ENCODE peak calls at places on chromosomes 3 and 15, in four cellular contexts. One of them, this sample, is unnamed.

GRCh38 chr15:90414408-90415028 is 26.5 kb downstream of the IQGAP1 start:
- DNase-seq in activated CD8-positive, alpha-beta memory T cell treated with anti-CD3 and anti-CD28 coated beads for 1 hour: no peak
- DNase-seq in NB4: no peak
- DNase-seq in astrocyte of the cerebellum: no peak
- DNase-seq in this sample: no peak

GRCh38 chr15:100768501-100768931 is 111.1 kb upstream of the ALDH1A3 start:
- DNase-seq in activated CD8-positive, alpha-beta memory T cell treated with anti-CD3 and anti-CD28 coated beads for 1 hour: no peak
- DNase-seq in NB4: no peak
- DNase-seq in astrocyte of the cerebellum: no peak
- DNase-seq in this sample: no peak

GRCh38 chr3:179526989-179527391 is 35.7 kb upstream of the ACTL6A start:
- DNase-seq in activated CD8-positive, alpha-beta memory T cell treated with anti-CD3 and anti-CD28 coated beads for 1 hour: no peak
- DNase-seq in NB4: peak; percentile 5
- DNase-seq in astrocyte of the cerebellum: peak; percentile 33
- DNase-seq in this sample: peak; percentile 41

GRCh38 chr3:138796761-138797160 is 38.0 kb downstream of the PIK3CB start:
- DNase-seq in activated CD8-positive, alpha-beta memory T cell treated with anti-CD3 and anti-CD28 coated beads for 1 hour: no peak
- DNase-seq in NB4: no peak
- DNase-seq in astrocyte of the cerebellum: no peak
- DNase-seq in this sample: no peak

GRCh38 chr3:42133500-42134298 is 42.5 kb downstream of the TRAK1 start:
- DNase-seq in activated CD8-positive, alpha-beta memory T cell treated with anti-CD3 and anti-CD28 coated beads for 1 hour: no peak
- DNase-seq in NB4: no peak
- DNase-seq in astrocyte of the cerebellum: no peak
- DNase-seq in this sample: no peak

GRCh38 chr3:125139386-125139785 is 73.2 kb downstream of the SLC12A8 start:
- DNase-seq in activated CD8-positive, alpha-beta memory T cell treated with anti-CD3 and anti-CD28 coated beads for 1 hour: no peak
- DNase-seq in NB4: no peak
- DNase-seq in astrocyte of the cerebellum: no peak
- DNase-seq in this sample: no peak

GRCh38 chr15:91253605-91254004 is 153.5 kb downstream of the SV2B start:
- DNase-seq in activated CD8-positive, alpha-beta memory T cell treated with anti-CD3 and anti-CD28 coated beads for 1 hour: no peak
- DNase-seq in NB4: peak; percentile 62
- DNase-seq in astrocyte of the cerebellum: no peak
- DNase-seq in this sample: no peak

GRCh38 chr3:73848173-73848751 is 223.5 kb upstream of the PDZRN3 start:
- DNase-seq in activated CD8-positive, alpha-beta memory T cell treated with anti-CD3 and anti-CD28 coated beads for 1 hour: no peak
- DNase-seq in NB4: peak; percentile 24
- DNase-seq in astrocyte of the cerebellum: peak; percentile 32
- DNase-seq in this sample: peak; percentile 9

GRCh38 chr15:59999558-60000112 is 4.5 kb upstream of the FOXB1 start:
- DNase-seq in activated CD8-positive, alpha-beta memory T cell treated with anti-CD3 and anti-CD28 coated beads for 1 hour: no peak
- DNase-seq in NB4: no peak
- DNase-seq in astrocyte of the cerebellum: no peak
- DNase-seq in this sample: no peak

GRCh38 chr3:31724681-31725080 is 192.0 kb downstream of the STT3B start:
- DNase-seq in activated CD8-positive, alpha-beta memory T cell treated with anti-CD3 and anti-CD28 coated beads for 1 hour: no peak
- DNase-seq in NB4: peak; percentile 40
- DNase-seq in astrocyte of the cerebellum: no peak
- DNase-seq in this sample: no peak

GRCh38 chr3:9732753-9733115 is 1.2 kb downstream of the BRPF1 start:
- DNase-seq in activated CD8-positive, alpha-beta memory T cell treated with anti-CD3 and anti-CD28 coated beads for 1 hour: no peak
- DNase-seq in NB4: no peak
- DNase-seq in astrocyte of the cerebellum: no peak
- DNase-seq in this sample: no peak

GRCh38 chr3:53772562-53773329 is 73.5 kb downstream of the CHDH start:
- DNase-seq in activated CD8-positive, alpha-beta memory T cell treated with anti-CD3 and anti-CD28 coated beads for 1 hour: no peak
- DNase-seq in NB4: no peak
- DNase-seq in astrocyte of the cerebellum: peak; percentile 9
- DNase-seq in this sample: no peak

GRCh38 chr15:65337436-65338070 is 33.1 kb downstream of the RNU5B-1 start:
- DNase-seq in activated CD8-positive, alpha-beta memory T cell treated with anti-CD3 and anti-CD28 coated beads for 1 hour: no peak
- DNase-seq in NB4: no peak
- DNase-seq in astrocyte of the cerebellum: no peak
- DNase-seq in this sample: no peak

GRCh38 chr3:197151562-197151961 is 121.9 kb upstream of the MELTF start:
- DNase-seq in activated CD8-positive, alpha-beta memory T cell treated with anti-CD3 and anti-CD28 coated beads for 1 hour: no peak
- DNase-seq in NB4: peak; percentile 69
- DNase-seq in astrocyte of the cerebellum: peak; percentile 49
- DNase-seq in this sample: no peak

GRCh38 chr3:129384594-129385323 is 43.7 kb downstream of the EFCAB12 start:
- DNase-seq in activated CD8-positive, alpha-beta memory T cell treated with anti-CD3 and anti-CD28 coated beads for 1 hour: no peak
- DNase-seq in NB4: no peak
- DNase-seq in astrocyte of the cerebellum: no peak
- DNase-seq in this sample: no peak

GRCh38 chr3:52323526-52324295 is 7.6 kb downstream of the DNAH1 start:
- DNase-seq in activated CD8-positive, alpha-beta memory T cell treated with anti-CD3 and anti-CD28 coated beads for 1 hour: no peak
- DNase-seq in NB4: no peak
- DNase-seq in astrocyte of the cerebellum: no peak
- DNase-seq in this sample: no peak

GRCh38 chr3:57184516-57184915 is 15.3 kb downstream of the HESX1 start:
- DNase-seq in activated CD8-positive, alpha-beta memory T cell treated with anti-CD3 and anti-CD28 coated beads for 1 hour: no peak
- DNase-seq in NB4: no peak
- DNase-seq in astrocyte of the cerebellum: no peak
- DNase-seq in this sample: no peak

GRCh38 chr15:42018306-42019224 is 2.3 kb downstream of the PLA2G4E start:
- DNase-seq in activated CD8-positive, alpha-beta memory T cell treated with anti-CD3 and anti-CD28 coated beads for 1 hour: no peak
- DNase-seq in NB4: no peak
- DNase-seq in astrocyte of the cerebellum: no peak
- DNase-seq in this sample: no peak

GRCh38 chr15:79967331-79968182 is 3.4 kb downstream of the BCL2A1 start:
- DNase-seq in activated CD8-positive, alpha-beta memory T cell treated with anti-CD3 and anti-CD28 coated beads for 1 hour: no peak
- DNase-seq in NB4: no peak
- DNase-seq in astrocyte of the cerebellum: no peak
- DNase-seq in this sample: no peak

GRCh38 chr3:129890125-129890524 is 3.4 kb downstream of the TMCC1 start:
- DNase-seq in activated CD8-positive, alpha-beta memory T cell treated with anti-CD3 and anti-CD28 coated beads for 1 hour: no peak
- DNase-seq in NB4: peak; percentile 81
- DNase-seq in astrocyte of the cerebellum: no peak
- DNase-seq in this sample: no peak

GRCh38 chr3:129577925-129578742 is 28.3 kb downstream of the PLXND1 start:
- DNase-seq in activated CD8-positive, alpha-beta memory T cell treated with anti-CD3 and anti-CD28 coated beads for 1 hour: no peak
- DNase-seq in NB4: peak; percentile 93
- DNase-seq in astrocyte of the cerebellum: no peak
- DNase-seq in this sample: no peak

GRCh38 chr15:95202569-95203349 is 971.4 kb downstream of the MCTP2 start:
- DNase-seq in activated CD8-positive, alpha-beta memory T cell treated with anti-CD3 and anti-CD28 coated beads for 1 hour: no peak
- DNase-seq in NB4: no peak
- DNase-seq in astrocyte of the cerebellum: no peak
- DNase-seq in this sample: no peak

GRCh38 chr3:94162700-94163099 is 99.8 kb downstream of the NSUN3 start:
- DNase-seq in activated CD8-positive, alpha-beta memory T cell treated with anti-CD3 and anti-CD28 coated beads for 1 hour: no peak
- DNase-seq in NB4: peak; percentile 6
- DNase-seq in astrocyte of the cerebellum: no peak
- DNase-seq in this sample: no peak

GRCh38 chr15:100869151-100869999 is 10.3 kb upstream of the ALDH1A3 start:
- DNase-seq in activated CD8-positive, alpha-beta memory T cell treated with anti-CD3 and anti-CD28 coated beads for 1 hour: no peak
- DNase-seq in NB4: peak; percentile 64
- DNase-seq in astrocyte of the cerebellum: no peak
- DNase-seq in this sample: no peak

GRCh38 chr3:114496874-114497273 is 203.0 kb downstream of the TIGIT start:
- DNase-seq in activated CD8-positive, alpha-beta memory T cell treated with anti-CD3 and anti-CD28 coated beads for 1 hour: no peak
- DNase-seq in NB4: no peak
- DNase-seq in astrocyte of the cerebellum: no peak
- DNase-seq in this sample: no peak

GRCh38 chr3:33786565-33787327 is 11.7 kb upstream of the PDCD6IP start:
- DNase-seq in activated CD8-positive, alpha-beta memory T cell treated with anti-CD3 and anti-CD28 coated beads for 1 hour: no peak
- DNase-seq in NB4: no peak
- DNase-seq in astrocyte of the cerebellum: no peak
- DNase-seq in this sample: no peak

GRCh38 chr15:41855121-41855941 is 16.7 kb downstream of the PLA2G4B start:
- DNase-seq in activated CD8-positive, alpha-beta memory T cell treated with anti-CD3 and anti-CD28 coated beads for 1 hour: no peak
- DNase-seq in NB4: no peak
- DNase-seq in astrocyte of the cerebellum: no peak
- DNase-seq in this sample: no peak

GRCh38 chr3:4732974-4733373 is 239.8 kb downstream of the ITPR1 start:
- DNase-seq in activated CD8-positive, alpha-beta memory T cell treated with anti-CD3 and anti-CD28 coated beads for 1 hour: no peak
- DNase-seq in NB4: no peak
- DNase-seq in astrocyte of the cerebellum: no peak
- DNase-seq in this sample: no peak

GRCh38 chr15:50872832-50873231 is 35.7 kb upstream of the AP4E1 start:
- DNase-seq in activated CD8-positive, alpha-beta memory T cell treated with anti-CD3 and anti-CD28 coated beads for 1 hour: no peak
- DNase-seq in NB4: no peak
- DNase-seq in astrocyte of the cerebellum: no peak
- DNase-seq in this sample: no peak

GRCh38 chr3:160413613-160414248 is 14.3 kb downstream of the SMC4 start:
- DNase-seq in activated CD8-positive, alpha-beta memory T cell treated with anti-CD3 and anti-CD28 coated beads for 1 hour: peak; percentile 27
- DNase-seq in NB4: peak; percentile 80
- DNase-seq in astrocyte of the cerebellum: peak; percentile 80
- DNase-seq in this sample: peak; percentile 66

GRCh38 chr3:106425021-106425420 is 556.2 kb upstream of the CBLB start:
- DNase-seq in activated CD8-positive, alpha-beta memory T cell treated with anti-CD3 and anti-CD28 coated beads for 1 hour: no peak
- DNase-seq in NB4: no peak
- DNase-seq in astrocyte of the cerebellum: peak; percentile 71
- DNase-seq in this sample: peak; percentile 60

GRCh38 chr3:16807981-16808380 is 76.8 kb upstream of the PLCL2 start:
- DNase-seq in activated CD8-positive, alpha-beta memory T cell treated with anti-CD3 and anti-CD28 coated beads for 1 hour: no peak
- DNase-seq in NB4: no peak
- DNase-seq in astrocyte of the cerebellum: no peak
- DNase-seq in this sample: no peak

This sample was measured in smooth muscle cell of the brain vasculature.